ENCODE peak calls at places on chromosomes 3 and 15, in five cellular contexts. R, O, E, U and C are unnamed samples.

GRCh38 chr15:69666441-69666882 is 213.8 kb downstream of the RPLP1 start:
- DNase-seq in E (no peak), O (peak; percentile 31), U (peak; percentile 54), R (no peak), C (no peak)

GRCh38 chr3:159634414-159634813 is 354.2 kb upstream of the IL12A start:
- DNase-seq in R (no peak), E (peak; percentile 83), O (peak; percentile 64), U (peak; percentile 14), C (no peak)

GRCh38 chr3:187641319-187641976 is 28.7 kb downstream of the SST start:
- DNase-seq in E (no peak), O (no peak), R (no peak), U (no peak), C (no peak)

GRCh38 chr15:97087337-97087736 is 756.8 kb downstream of the NR2F2 start:
- DNase-seq in U (no peak), O (no peak), E (no peak), R (no peak), C (no peak)

GRCh38 chr3:181488536-181488935 is 223.2 kb upstream of the SOX2 start:
- DNase-seq in R (no peak), E (no peak), U (no peak), O (no peak), C (no peak)

GRCh38 chr15:45372032-45372995 is 6.0 kb downstream of the GATM start:
- DNase-seq in E (no peak), U (peak; percentile 3), O (no peak), R (no peak), C (no peak)

GRCh38 chr3:187274977-187275338 is 16.6 kb downstream of the MASP1 start:
- DNase-seq in E (no peak), R (no peak), U (no peak), O (no peak), C (no peak)

GRCh38 chr15:47296911-47297310 is 420.4 kb upstream of the SEMA6D start:
- DNase-seq in O (no peak), R (no peak), U (no peak), E (no peak), C (no peak)

GRCh38 chr3:75631541-75631940 is 32.6 kb upstream of the FRG2C start:
- DNase-seq in O (no peak), U (no peak), R (no peak), E (no peak), C (no peak)

GRCh38 chr3:2578560-2578959 is 479.9 kb downstream of the CNTN4 start:
- DNase-seq in O (no peak), R (no peak), E (no peak), U (no peak), C (no peak)

GRCh38 chr3:59772416-59773408 is 722.9 kb upstream of the CFAP20DC start:
- DNase-seq in R (peak; percentile 31), U (no peak), O (no peak), E (no peak), C (no peak)

GRCh38 chr3:139537795-139538538 is 1.6 kb downstream of the RBP1 start:
- DNase-seq in E (no peak), R (no peak), U (no peak), O (no peak), C (no peak)

GRCh38 chr15:92629276-92629974 is 26.1 kb downstream of the FAM174B start:
- DNase-seq in E (no peak), R (no peak), O (no peak), U (no peak), C (no peak)

GRCh38 chr3:198079771-198080520 is 119.9 kb downstream of the LMLN start:
- DNase-seq in U (peak; percentile 18), R (peak; percentile 10), E (peak; percentile 18), O (peak; percentile 5), C (no peak)

DNA sequence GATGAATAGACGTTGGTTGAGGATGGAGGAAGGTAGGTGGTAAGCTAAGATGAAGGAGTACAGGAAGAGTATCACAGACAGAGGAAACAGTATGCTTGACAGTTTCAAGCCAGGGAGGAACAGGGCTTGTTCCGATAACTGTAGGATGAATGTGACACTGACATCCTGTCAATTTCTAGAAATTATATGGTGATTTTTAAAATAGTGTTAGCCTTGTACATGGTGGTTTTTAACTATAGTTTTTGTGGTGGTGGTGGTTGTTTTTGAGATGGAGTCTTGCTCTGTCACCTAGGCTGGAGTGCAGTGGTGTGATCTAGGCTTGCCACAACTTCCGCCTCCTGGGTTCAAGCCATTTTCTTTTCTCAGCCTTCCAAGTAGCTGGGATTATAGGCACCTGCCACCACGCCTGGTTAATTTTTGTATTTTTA is 92.8 kb downstream of the FNDC3B start:
- DNase-seq in R (no peak), U (no peak), O (no peak), E (no peak), C (no peak)
- H3K4me1 ChIP-seq in R (peaks cover 26% of the 10 kb centered on the region), U (peaks cover 70% of the 10 kb centered on the region), O (peaks cover 28% of the 10 kb centered on the region), E (peaks cover 95% of the 10 kb centered on the region), C (no peaks in the 10 kb centered on the region)

GRCh38 chr3:38644016-38644661 is 5.3 kb downstream of the SCN5A start:
- DNase-seq in R (no peak), U (no peak), E (no peak), O (no peak), C (no peak)
- H3K27ac ChIP-seq in R (no peak overlapping the region), U (no peak overlapping the region), E (no peak overlapping the region), O (no peak overlapping the region), C (no peak overlapping the region)

DNA sequence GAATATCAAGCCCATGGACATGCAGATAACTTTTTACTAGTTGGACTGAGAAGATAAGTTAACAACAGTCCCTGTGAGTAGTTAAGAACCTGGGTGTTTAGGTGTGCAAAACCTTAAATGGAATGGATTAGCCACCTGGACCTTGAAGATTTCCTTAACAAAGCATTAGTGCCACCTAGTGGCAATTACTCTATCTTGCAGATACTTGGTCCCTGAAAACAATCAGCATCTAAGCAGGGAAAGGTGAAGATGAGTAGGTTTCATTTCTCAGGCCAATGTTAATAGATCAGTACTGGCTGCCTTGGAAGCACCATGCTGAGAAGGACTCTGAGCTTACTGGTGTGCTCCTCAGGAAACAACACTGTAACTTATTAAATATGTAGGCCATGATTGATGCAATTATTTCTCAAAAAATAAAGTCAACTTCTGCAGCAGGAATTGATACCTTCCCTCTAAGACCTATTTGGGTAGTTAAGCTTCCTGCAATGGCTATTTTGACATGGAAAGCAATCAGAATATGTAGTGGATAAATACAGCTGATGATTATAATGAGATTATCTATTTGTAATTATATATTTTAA is 329.4 kb downstream of the TBC1D5 start:
- DNase-seq in O (peak; percentile 64), R (no peak), U (peak; percentile 73), E (peak; percentile 74), C (no peak)
- H3K4me1 ChIP-seq in O (no peaks in the 10 kb centered on the region), R (no peaks in the 10 kb centered on the region), U (no peaks in the 10 kb centered on the region), E (no peaks in the 10 kb centered on the region), C (no peaks in the 10 kb centered on the region)

GRCh38 chr3:127043731-127044510 is 61.0 kb downstream of the PLXNA1 start:
- DNase-seq in E (no peak), O (no peak), U (no peak), R (no peak), C (no peak)
- H3K27ac ChIP-seq in E (no peak overlapping the region), O (no peak overlapping the region), U (no peak overlapping the region), R (no peak overlapping the region), C (peak overlapping the region; percentile 82)

GRCh38 chr3:117817103-117817502 is 1107.5 kb downstream of the TUSC7 start:
- DNase-seq in E (no peak), U (no peak), R (no peak), O (no peak), C (no peak)
- H3K4me1 ChIP-seq in E (peaks cover 14% of the 10 kb centered on the region), U (peaks cover 27% of the 10 kb centered on the region), R (no peaks in the 10 kb centered on the region), O (peaks cover 2% of the 10 kb centered on the region), C (no peaks in the 10 kb centered on the region)

GRCh38 chr3:9779721-9780450 is 10.1 kb upstream of the CAMK1 start:
- DNase-seq in O (no peak), E (no peak), R (no peak), U (no peak), C (peak; percentile 69)

GRCh38 chr3:9781978-9782575 is 10.2 kb downstream of the TADA3 start:
- DNase-seq in E (no peak), O (no peak), U (no peak), R (no peak), C (no peak)

GRCh38 chr3:9781551-9781950 is 10.7 kb downstream of the TADA3 start:
- DNase-seq in O (no peak), E (no peak), R (no peak), U (no peak), C (no peak)

GRCh38 chr3:9780451-9780797 is 10.7 kb upstream of the CAMK1 start:
- DNase-seq in E (no peak), U (no peak), R (no peak), O (no peak), C (no peak)

DNA sequence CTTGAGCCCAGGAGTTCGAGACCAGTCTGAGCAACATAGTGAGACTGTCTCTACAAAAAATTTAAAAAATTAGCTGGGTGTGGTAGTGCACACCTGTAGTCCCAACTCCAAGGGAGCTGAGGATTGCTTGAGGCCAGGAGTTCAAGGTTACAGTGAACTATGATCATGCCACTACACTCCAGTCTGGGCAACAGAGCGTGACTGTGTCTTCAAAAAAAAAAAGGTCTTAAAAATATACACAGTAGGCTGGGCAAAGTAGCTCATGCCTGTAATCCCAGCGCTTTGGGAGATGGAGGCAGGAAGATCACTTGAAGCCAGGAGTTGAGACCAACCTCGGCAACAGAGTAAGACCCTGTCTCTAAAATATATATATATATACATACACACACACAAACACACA is 11.2 kb upstream of the CAMK1 start:
- DNase-seq in O (no peak), E (no peak), U (no peak), R (no peak), C (no peak)
- H3K27ac ChIP-seq in O (no peak overlapping the region), E (no peak overlapping the region), U (peak overlapping the region; percentile 10), R (peak overlapping the region; percentile 33), C (no peak overlapping the region)

GRCh38 chr15:67183443-67184169 is 70.9 kb downstream of the AAGAB start:
- DNase-seq in E (peak; percentile 10), R (no peak), U (peak; percentile 89), O (peak; percentile 78), C (peak; percentile 67)
- H3K4me1 ChIP-seq in E (peaks cover 54% of the 10 kb centered on the region), R (no peaks in the 10 kb centered on the region), U (peaks cover 62% of the 10 kb centered on the region), O (peaks cover 61% of the 10 kb centered on the region), C (peaks cover 27% of the 10 kb centered on the region)

DNA sequence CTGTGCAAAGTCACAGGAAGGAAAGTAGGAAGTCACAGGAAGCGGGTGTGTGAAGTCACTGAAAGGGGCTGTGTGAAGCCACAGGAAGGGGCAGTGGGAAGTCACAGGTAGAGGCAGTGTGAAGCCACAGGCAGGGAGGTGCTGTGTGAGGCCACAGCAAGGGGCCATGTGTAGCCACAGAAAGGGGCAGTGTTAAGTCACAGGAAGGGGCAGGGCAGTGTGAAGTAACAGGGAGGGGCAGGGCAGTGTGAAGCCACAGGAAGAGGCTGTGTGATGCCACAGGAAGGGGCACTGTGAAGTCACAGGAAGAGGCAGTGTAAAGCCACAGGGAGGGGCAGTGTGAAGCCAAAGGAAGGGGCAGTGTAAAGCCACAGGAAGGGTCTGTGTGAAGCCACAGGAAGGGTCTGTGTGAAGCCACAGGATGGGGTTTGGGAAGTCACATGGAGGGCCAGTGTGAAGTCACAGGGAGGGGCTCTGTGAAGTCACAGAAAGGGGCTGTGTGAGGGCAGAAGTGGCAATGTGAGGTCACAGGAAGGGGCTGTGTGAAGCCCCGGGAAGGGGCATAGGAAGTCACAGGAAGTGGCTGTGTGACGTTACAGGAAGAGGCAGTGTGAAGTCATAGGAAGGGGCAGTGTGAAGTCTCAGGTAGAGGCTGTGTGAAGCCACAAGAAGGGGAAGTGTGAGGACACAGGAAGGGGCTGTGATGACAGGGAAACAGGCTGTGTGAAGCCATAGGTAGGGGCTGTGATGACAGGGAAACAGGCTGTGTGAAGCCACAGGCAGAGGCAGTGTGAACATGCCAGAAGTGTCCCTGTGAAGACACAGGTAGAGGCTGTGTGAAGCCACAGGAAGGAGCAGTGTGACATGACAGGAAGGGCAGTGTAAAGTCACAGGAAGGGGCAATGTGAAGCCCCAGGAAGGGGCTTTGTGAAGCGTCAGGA is 36.7 kb downstream of the GASK1A start:
- DNase-seq in O (no peak), E (no peak), U (no peak), R (peak; percentile 26), C (peak; percentile 57)
- H3K27ac ChIP-seq in O (no peak overlapping the region), E (no peak overlapping the region), U (no peak overlapping the region), R (peak overlapping the region; percentile 48), C (no peak overlapping the region)